ENCODE peak calls at places on chromosome 13, in five cellular contexts. One of them, this sample, is unnamed.

GRCh38 chr13:41216160-41216559 is 21.8 kb upstream of the KBTBD7 start:
- DNase-seq in upper lobe of right lung: no peak
- DNase-seq in T-helper 2 cell: no peak
- DNase-seq in posterior cingulate gyrus: no peak
- DNase-seq in Calu3: no peak
- DNase-seq in this sample: no peak

GRCh38 chr13:45231722-45232121 is 30.9 kb upstream of the KCTD4 start:
- DNase-seq in upper lobe of right lung: no peak
- DNase-seq in T-helper 2 cell: no peak
- DNase-seq in posterior cingulate gyrus: no peak
- DNase-seq in Calu3: no peak
- DNase-seq in this sample: no peak

GRCh38 chr13:50911051-50911690 is 1.6 kb downstream of the RNASEH2B start:
- DNase-seq in upper lobe of right lung: no peak
- DNase-seq in T-helper 2 cell: no peak
- DNase-seq in posterior cingulate gyrus: no peak
- DNase-seq in Calu3: no peak
- DNase-seq in this sample: no peak

GRCh38 chr13:39463611-39464010 is 139.4 kb downstream of the LHFPL6 start:
- DNase-seq in upper lobe of right lung: no peak
- DNase-seq in T-helper 2 cell: no peak
- DNase-seq in posterior cingulate gyrus: no peak
- DNase-seq in Calu3: no peak
- DNase-seq in this sample: no peak

GRCh38 chr13:34701919-34702318 is 240.2 kb upstream of the NBEA start:
- DNase-seq in upper lobe of right lung: no peak
- DNase-seq in T-helper 2 cell: no peak
- DNase-seq in posterior cingulate gyrus: no peak
- DNase-seq in Calu3: no peak
- DNase-seq in this sample: no peak

GRCh38 chr13:90305796-90306195 is 1041.7 kb upstream of the MIR17HG start:
- DNase-seq in upper lobe of right lung: no peak
- DNase-seq in T-helper 2 cell: no peak
- DNase-seq in posterior cingulate gyrus: no peak
- DNase-seq in Calu3: no peak
- DNase-seq in this sample: no peak

GRCh38 chr13:87669379-87669978 is 1.7 kb upstream of the SLITRK5 start:
- DNase-seq in upper lobe of right lung: no peak
- DNase-seq in T-helper 2 cell: no peak
- DNase-seq in posterior cingulate gyrus: no peak
- DNase-seq in Calu3: no peak
- DNase-seq in this sample: peak; percentile 9

GRCh38 chr13:34748561-34748960 is 193.5 kb upstream of the NBEA start:
- DNase-seq in upper lobe of right lung: no peak
- DNase-seq in T-helper 2 cell: no peak
- DNase-seq in posterior cingulate gyrus: no peak
- DNase-seq in Calu3: peak; percentile 13
- DNase-seq in this sample: no peak

GRCh38 chr13:79512950-79513349 is 32.0 kb downstream of the NDFIP2 start:
- DNase-seq in upper lobe of right lung: no peak
- DNase-seq in T-helper 2 cell: no peak
- DNase-seq in posterior cingulate gyrus: no peak
- DNase-seq in Calu3: no peak
- DNase-seq in this sample: no peak

GRCh38 chr13:36543671-36544070 is 111.4 kb downstream of the CCNA1 start:
- DNase-seq in upper lobe of right lung: no peak
- DNase-seq in T-helper 2 cell: no peak
- DNase-seq in posterior cingulate gyrus: no peak
- DNase-seq in Calu3: no peak
- DNase-seq in this sample: no peak

GRCh38 chr13:27472941-27473340 is 22.6 kb upstream of the MTIF3 start:
- DNase-seq in upper lobe of right lung: no peak
- DNase-seq in T-helper 2 cell: peak; percentile 21
- DNase-seq in posterior cingulate gyrus: no peak
- DNase-seq in Calu3: no peak
- DNase-seq in this sample: no peak

GRCh38 chr13:21949818-21950429 is 279.1 kb downstream of the FGF9 start:
- DNase-seq in upper lobe of right lung: no peak
- DNase-seq in T-helper 2 cell: no peak
- DNase-seq in posterior cingulate gyrus: no peak
- DNase-seq in Calu3: no peak
- DNase-seq in this sample: no peak

GRCh38 chr13:113742445-113743120 is 16.4 kb upstream of the TMEM255B start:
- DNase-seq in upper lobe of right lung: no peak
- DNase-seq in T-helper 2 cell: no peak
- DNase-seq in posterior cingulate gyrus: peak; percentile 79
- DNase-seq in Calu3: no peak
- DNase-seq in this sample: no peak

GRCh38 chr13:100214886-100215285 is 126.0 kb downstream of the PCCA start:
- DNase-seq in upper lobe of right lung: no peak
- DNase-seq in T-helper 2 cell: no peak
- DNase-seq in posterior cingulate gyrus: no peak
- DNase-seq in Calu3: no peak
- DNase-seq in this sample: no peak

GRCh38 chr13:98406475-98406874 is 170.4 kb downstream of the STK24 start:
- DNase-seq in upper lobe of right lung: no peak
- DNase-seq in T-helper 2 cell: no peak
- DNase-seq in posterior cingulate gyrus: no peak
- DNase-seq in Calu3: no peak
- DNase-seq in this sample: no peak

GRCh38 chr13:44404261-44405139 is 30.9 kb downstream of the SERP2 start:
- DNase-seq in upper lobe of right lung: no peak
- DNase-seq in T-helper 2 cell: no peak
- DNase-seq in posterior cingulate gyrus: no peak
- DNase-seq in Calu3: no peak
- DNase-seq in this sample: no peak

GRCh38 chr13:108993346-108993745 is 363.9 kb downstream of the MYO16 start:
- DNase-seq in upper lobe of right lung: no peak
- DNase-seq in T-helper 2 cell: no peak
- DNase-seq in posterior cingulate gyrus: no peak
- DNase-seq in Calu3: no peak
- DNase-seq in this sample: no peak

GRCh38 chr13:46350003-46350402 is 37.0 kb downstream of the RUBCNL start:
- DNase-seq in upper lobe of right lung: no peak
- DNase-seq in T-helper 2 cell: no peak
- DNase-seq in posterior cingulate gyrus: no peak
- DNase-seq in Calu3: no peak
- DNase-seq in this sample: no peak

GRCh38 chr13:98565726-98566577 is 11.0 kb downstream of the STK24 start:
- DNase-seq in upper lobe of right lung: peak; percentile 66
- DNase-seq in T-helper 2 cell: no peak
- DNase-seq in posterior cingulate gyrus: peak; percentile 87
- DNase-seq in Calu3: peak; percentile 11
- DNase-seq in this sample: no peak

GRCh38 chr13:44833626-44834025 is 155.6 kb downstream of the NUFIP1 start:
- DNase-seq in upper lobe of right lung: no peak
- DNase-seq in T-helper 2 cell: no peak
- DNase-seq in posterior cingulate gyrus: no peak
- DNase-seq in Calu3: no peak
- DNase-seq in this sample: no peak

GRCh38 chr13:104318121-104318520 is 1251.9 kb upstream of the SLC10A2 start:
- DNase-seq in upper lobe of right lung: no peak
- DNase-seq in T-helper 2 cell: no peak
- DNase-seq in posterior cingulate gyrus: peak; percentile 25
- DNase-seq in Calu3: no peak
- DNase-seq in this sample: no peak

GRCh38 chr13:75633285-75633684 is 2.8 kb upstream of the LMO7 start:
- DNase-seq in upper lobe of right lung: no peak
- DNase-seq in T-helper 2 cell: no peak
- DNase-seq in posterior cingulate gyrus: no peak
- DNase-seq in Calu3: no peak
- DNase-seq in this sample: no peak

GRCh38 chr13:30334663-30335386 is 27.5 kb upstream of the KATNAL1 start:
- DNase-seq in upper lobe of right lung: no peak
- DNase-seq in T-helper 2 cell: peak; percentile 8
- DNase-seq in posterior cingulate gyrus: no peak
- DNase-seq in Calu3: peak; percentile 55
- DNase-seq in this sample: peak; percentile 28

GRCh38 chr13:44516771-44517170 is 59.4 kb downstream of the TSC22D1 start:
- DNase-seq in upper lobe of right lung: no peak
- DNase-seq in T-helper 2 cell: no peak
- DNase-seq in posterior cingulate gyrus: no peak
- DNase-seq in Calu3: no peak
- DNase-seq in this sample: no peak

GRCh38 chr13:67299072-67299635 is 69.0 kb upstream of the PCDH9 start:
- DNase-seq in upper lobe of right lung: no peak
- DNase-seq in T-helper 2 cell: no peak
- DNase-seq in posterior cingulate gyrus: no peak
- DNase-seq in Calu3: no peak
- DNase-seq in this sample: no peak

GRCh38 chr13:98875146-98875729 is 102.6 kb downstream of the DOCK9 start:
- DNase-seq in upper lobe of right lung: no peak
- DNase-seq in T-helper 2 cell: no peak
- DNase-seq in posterior cingulate gyrus: no peak
- DNase-seq in Calu3: no peak
- DNase-seq in this sample: no peak

GRCh38 chr13:110119943-110120905 is 186.7 kb downstream of the COL4A1 start:
- DNase-seq in upper lobe of right lung: no peak
- DNase-seq in T-helper 2 cell: no peak
- DNase-seq in posterior cingulate gyrus: no peak
- DNase-seq in Calu3: no peak
- DNase-seq in this sample: no peak

GRCh38 chr13:70960841-70961443 is 852.7 kb upstream of the KLHL1 start:
- DNase-seq in upper lobe of right lung: no peak
- DNase-seq in T-helper 2 cell: no peak
- DNase-seq in posterior cingulate gyrus: no peak
- DNase-seq in Calu3: no peak
- DNase-seq in this sample: no peak

GRCh38 chr13:54162069-54162468 is 1133.5 kb downstream of the OLFM4 start:
- DNase-seq in upper lobe of right lung: no peak
- DNase-seq in T-helper 2 cell: no peak
- DNase-seq in posterior cingulate gyrus: no peak
- DNase-seq in Calu3: no peak
- DNase-seq in this sample: no peak

GRCh38 chr13:88823114-88823513 is 1151.9 kb downstream of the SLITRK5 start:
- DNase-seq in upper lobe of right lung: no peak
- DNase-seq in T-helper 2 cell: no peak
- DNase-seq in posterior cingulate gyrus: no peak
- DNase-seq in Calu3: no peak
- DNase-seq in this sample: no peak

GRCh38 chr13:112719556-112719955 is 29.7 kb downstream of the ATP11A start:
- DNase-seq in upper lobe of right lung: no peak
- DNase-seq in T-helper 2 cell: no peak
- DNase-seq in posterior cingulate gyrus: no peak
- DNase-seq in Calu3: no peak
- DNase-seq in this sample: no peak

GRCh38 chr13:107713314-107713713 is 502.0 kb downstream of the LIG4 start:
- DNase-seq in upper lobe of right lung: no peak
- DNase-seq in T-helper 2 cell: no peak
- DNase-seq in posterior cingulate gyrus: no peak
- DNase-seq in Calu3: no peak
- DNase-seq in this sample: no peak

GRCh38 chr13:60398949-60399589 is 2.0 kb downstream of the TDRD3 start:
- DNase-seq in upper lobe of right lung: no peak
- DNase-seq in T-helper 2 cell: no peak
- DNase-seq in posterior cingulate gyrus: no peak
- DNase-seq in Calu3: no peak
- DNase-seq in this sample: no peak

GRCh38 chr13:108733141-108733540 is 103.7 kb downstream of the MYO16 start:
- DNase-seq in upper lobe of right lung: no peak
- DNase-seq in T-helper 2 cell: no peak
- DNase-seq in posterior cingulate gyrus: no peak
- DNase-seq in Calu3: no peak
- DNase-seq in this sample: no peak